ENCODE peak calls at places on chromosomes 5 and 9, in four cellular contexts. Y is hepatocyte, M is mammary epithelial cell, K is brain microvascular endothelial cell. S is an unnamed sample.
A peak's percentile ranks its signal among the peaks of the same experiment; 100 is the strongest.

GRCh38 chr5:38602641-38603040 is 46.2 kb upstream of the LIFR start:
- DNase-seq in K (no peak), Y (no peak), M (no peak), S (no peak)

GRCh38 chr9:19230356-19231125 is at the start of gene DENND4C:
- DNase-seq in Y (peak; percentile 94), K (peak; percentile 65), M (peak; percentile 85), S (peak; percentile 56)

GRCh38 chr9:109910616-109911568 is 130.9 kb downstream of the PALM2AKAP2 start:
- DNase-seq in M (peak; percentile 20), K (peak; percentile 52), Y (peak; percentile 52), S (peak; percentile 44)

GRCh38 chr5:134371834-134372340 is 518 bp downstream of the UBE2B start:
- DNase-seq in M (peak; percentile 75), K (peak; percentile 22), Y (peak; percentile 80), S (no peak)

GRCh38 chr5:37665272-37665671 is 174.6 kb downstream of the GDNF start:
- DNase-seq in Y (no peak), K (peak; percentile 43), M (no peak), S (no peak)

GRCh38 chr9:114377046-114377445 is 10.7 kb downstream of the AKNA start:
- DNase-seq in M (no peak), K (no peak), Y (no peak), S (no peak)

GRCh38 chr9:347667-348292 is 133.1 kb downstream of the DOCK8 start:
- DNase-seq in M (peak; percentile 51), K (no peak), Y (peak; percentile 65), S (no peak)

GRCh38 chr9:126859111-126859510 is 1.3 kb upstream of the ZBTB34 start:
- DNase-seq in K (no peak), Y (no peak), M (no peak), S (no peak)

GRCh38 chr9:70668751-70669150 is 254.3 kb upstream of the KLF9 start:
- DNase-seq in K (no peak), Y (no peak), M (peak; percentile 12), S (no peak)

GRCh38 chr5:14707811-14708210 is 43.3 kb downstream of the OTULIN start:
- DNase-seq in M (no peak), K (no peak), Y (no peak), S (no peak)

GRCh38 chr5:6545036-6545693 is 87.7 kb downstream of the NSUN2 start:
- DNase-seq in M (no peak), K (no peak), Y (no peak), S (no peak)

GRCh38 chr5:157215826-157216167 is 35.2 kb downstream of the ITK start:
- DNase-seq in K (no peak), M (no peak), Y (no peak), S (no peak)

GRCh38 chr9:128127568-128127989 is at the start of gene PTGES2:
- DNase-seq in Y (peak; percentile 93), M (peak; percentile 84), K (peak; percentile 68), S (no peak)

GRCh38 chr5:112586596-112587062 is 151.1 kb upstream of the APC start:
- DNase-seq in M (no peak), Y (peak; percentile 42), K (no peak), S (no peak)

GRCh38 chr5:173809014-173809413 is 79.1 kb upstream of the CPEB4 start:
- DNase-seq in Y (no peak), K (no peak), M (no peak), S (no peak)
- TF ChIP-seq CTCF in Y (no peak), K (no peak), M (no peak), S (no peak)

GRCh38 chr9:130997925-130998595 is 10.9 kb upstream of the LAMC3 start:
- DNase-seq in K (peak; percentile 54), M (peak; percentile 48), Y (peak; percentile 79), S (no peak)
- H3K27me3 ChIP-seq in K (peaks cover 54% of the 10 kb centered on the region), M (no peaks in the 10 kb centered on the region), Y (peaks cover 10% of the 10 kb centered on the region), S (peaks cover 30% of the 10 kb centered on the region)

GRCh38 chr9:119453490-119453911 is 84.3 kb upstream of the BRINP1 start:
- DNase-seq in Y (no peak), M (peak; percentile 86), K (no peak), S (no peak)

GRCh38 chr9:119453980-119454379 is 84.7 kb upstream of the BRINP1 start:
- DNase-seq in Y (no peak), K (no peak), M (peak; percentile 67), S (no peak)

GRCh38 chr9:119458068-119458467 is 88.8 kb upstream of the BRINP1 start:
- DNase-seq in Y (no peak), K (no peak), M (no peak), S (no peak)
- TF ChIP-seq CTCF in Y (no peak), K (no peak), M (peak; percentile 43), S (no peak)

GRCh38 chr5:55994502-55994997 is at the start of gene IL6ST:
- DNase-seq in M (peak; percentile 83), K (peak; percentile 77), Y (peak; percentile 85), S (no peak)
- H3K27me3 ChIP-seq in M (no peaks in the 10 kb centered on the region), K (no peaks in the 10 kb centered on the region), Y (no peaks in the 10 kb centered on the region), S (no peaks in the 10 kb centered on the region)

GRCh38 chr9:134333234-134333873 is 7.1 kb downstream of the RXRA start:
- DNase-seq in K (no peak), M (no peak), Y (peak; percentile 88), S (no peak)
- TF ChIP-seq CTCF in K (no peak), M (no peak), Y (no peak), S (no peak)

DNA sequence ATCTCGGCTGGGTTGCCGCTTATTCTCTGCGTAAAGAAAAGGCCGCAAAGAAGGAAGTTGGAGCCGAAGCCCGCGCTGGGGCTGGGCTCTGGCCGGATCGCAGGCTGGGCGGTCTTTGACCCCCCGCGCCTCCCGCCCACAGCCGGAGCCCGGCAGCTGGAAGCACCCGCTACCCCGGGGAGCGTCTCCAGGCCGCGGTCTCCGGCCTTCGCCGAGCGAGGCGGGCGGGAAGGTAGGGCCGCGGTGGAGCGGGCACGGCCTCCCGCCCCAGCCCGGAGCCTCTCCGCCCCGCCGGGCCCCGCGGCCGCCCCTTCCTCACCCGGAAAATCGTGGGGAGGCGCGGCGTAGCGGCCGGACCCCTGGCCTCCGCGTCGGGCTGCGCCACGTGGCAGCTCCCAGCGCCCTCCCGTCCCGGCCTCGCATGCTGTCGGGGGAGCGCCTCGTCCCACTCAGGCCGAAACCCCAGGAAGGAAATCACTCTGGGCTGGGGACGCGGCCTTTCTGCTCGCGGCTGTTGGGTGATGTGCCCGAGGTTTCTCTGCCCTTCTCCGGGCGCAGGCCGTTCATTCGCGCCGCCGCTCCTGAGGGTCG is 11.9 kb downstream of the FOXD1 start:
- DNase-seq in Y (peak; percentile 21), K (no peak), M (no peak), S (no peak)
- H3K27me3 ChIP-seq in Y (peaks cover 96% of the 10 kb centered on the region), K (no peaks in the 10 kb centered on the region), M (peaks cover 15% of the 10 kb centered on the region), S (no peaks in the 10 kb centered on the region)

GRCh38 chr9:129949821-129950220 is 93.2 kb downstream of the FNBP1 start:
- DNase-seq in K (no peak), Y (no peak), M (no peak), S (no peak)

GRCh38 chr9:129939426-129939825 is 103.6 kb downstream of the FNBP1 start:
- DNase-seq in Y (no peak), K (no peak), M (no peak), S (no peak)

GRCh38 chr9:129945314-129945713 is 97.7 kb downstream of the FNBP1 start:
- DNase-seq in Y (no peak), M (no peak), K (no peak), S (no peak)

GRCh38 chr9:129946596-129946995 is 96.4 kb downstream of the FNBP1 start:
- DNase-seq in K (no peak), Y (no peak), M (no peak), S (no peak)

DNA sequence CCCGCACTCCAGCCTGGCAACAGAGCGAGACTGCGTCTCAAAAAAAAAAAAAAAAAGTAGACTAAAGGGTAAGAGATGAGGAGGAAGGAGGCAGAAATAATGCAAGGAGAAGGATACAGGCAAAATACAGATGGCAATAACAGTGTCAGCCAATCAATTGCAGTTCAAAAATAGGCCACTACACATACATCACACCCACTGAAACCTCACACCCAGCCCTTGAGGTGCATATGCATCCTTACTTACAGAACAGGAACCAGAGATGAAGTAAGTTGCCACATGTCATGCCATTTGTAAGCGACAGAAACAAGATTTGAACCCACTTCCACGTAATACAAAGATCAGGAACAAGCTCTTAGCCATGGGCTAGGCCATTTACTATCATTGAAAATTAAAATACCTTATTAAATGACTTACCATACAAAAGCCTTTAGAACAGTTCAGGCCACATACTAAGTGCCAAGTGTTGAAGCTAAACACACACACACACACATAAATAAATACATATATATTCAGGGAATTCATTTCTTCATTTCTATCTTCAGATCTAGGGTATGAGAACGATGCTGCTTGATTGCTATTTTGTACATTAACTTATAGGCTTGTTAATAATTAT is 98.4 kb downstream of the FNBP1 start:
- DNase-seq in M (no peak), K (no peak), Y (no peak), S (no peak)
- TF ChIP-seq CTCF in M (no peak), K (no peak), Y (no peak), S (no peak)

GRCh38 chr9:131824953-131825495 is 85.1 kb upstream of the RAPGEF1 start:
- DNase-seq in K (no peak), M (no peak), Y (no peak), S (no peak)
- H3K27me3 ChIP-seq in K (peaks cover 11% of the 10 kb centered on the region), M (peaks cover 14% of the 10 kb centered on the region), Y (no peaks in the 10 kb centered on the region), S (peaks cover 31% of the 10 kb centered on the region)

GRCh38 chr9:136926154-136926704 is 18.3 kb downstream of the FBXW5 start:
- DNase-seq in K (peak; percentile 5), M (no peak), Y (no peak), S (no peak)
- TF ChIP-seq CTCF in K (peak; percentile 45), M (peak; percentile 17), Y (no peak), S (no peak)

GRCh38 chr5:68215888-68216736 is 556 bp downstream of the PIK3R1 start:
- DNase-seq in K (no peak), Y (peak; percentile 53), M (no peak), S (no peak)
- H3K27me3 ChIP-seq in K (no peaks in the 10 kb centered on the region), Y (no peaks in the 10 kb centered on the region), M (no peaks in the 10 kb centered on the region), S (no peaks in the 10 kb centered on the region)